ENCODE peak calls at places on chromosome 1, in six cellular contexts. C, T, J, Y, X and Q are unnamed samples.

GRCh38 chr1:52674497-52675384 is 23.4 kb downstream of the COA7 start:
- DNase-seq in C (no peak), T (no peak), Y (no peak), J (no peak), X (no peak), Q (no peak)

GRCh38 chr1:45545019-45545493 is 5.6 kb upstream of the AKR1A1 start:
- DNase-seq in X (no peak), J (no peak), C (no peak), Y (no peak), T (no peak), Q (no peak)

GRCh38 chr1:48047116-48047515 is 49.9 kb upstream of the TRABD2B start:
- DNase-seq in X (no peak), J (no peak), T (no peak), C (no peak), Y (no peak), Q (no peak)

GRCh38 chr1:212515329-212515760 is 82.6 kb downstream of the NENF start:
- DNase-seq in X (no peak), T (no peak), C (no peak), Y (no peak), J (no peak), Q (no peak)

GRCh38 chr1:42081475-42081874 is 71.7 kb upstream of the GUCA2B start:
- DNase-seq in T (peak; percentile 73), C (peak; percentile 75), X (peak; percentile 38), J (no peak), Y (no peak), Q (no peak)

GRCh38 chr1:112546076-112546475 is 37.3 kb downstream of the WNT2B start:
- DNase-seq in T (no peak), C (no peak), Y (no peak), J (no peak), X (no peak), Q (no peak)

GRCh38 chr1:3631330-3631729 is 6.5 kb downstream of the TPRG1L start:
- DNase-seq in T (no peak), X (no peak), Y (no peak), C (no peak), J (no peak), Q (no peak)

GRCh38 chr1:2624735-2625300 is 8.0 kb downstream of the MMEL1 start:
- DNase-seq in C (no peak), J (no peak), T (no peak), X (no peak), Y (no peak), Q (no peak)

GRCh38 chr1:214441119-214441518 is 110.3 kb downstream of the PTPN14 start:
- DNase-seq in X (no peak), J (no peak), Y (no peak), C (no peak), T (no peak), Q (no peak)

GRCh38 chr1:225299624-225300023 is 128.2 kb downstream of the LBR start:
- DNase-seq in J (no peak), Y (no peak), X (no peak), T (no peak), C (no peak), Q (no peak)

GRCh38 chr1:225765982-225766674 is 11.5 kb upstream of the SRP9 start:
- DNase-seq in T (peak; percentile 30), X (no peak), C (no peak), Y (no peak), J (no peak), Q (no peak)

GRCh38 chr1:30400436-30400975 is 322.9 kb downstream of the MATN1 start:
- DNase-seq in X (no peak), J (no peak), C (no peak), T (no peak), Y (no peak), Q (no peak)

GRCh38 chr1:47180603-47181094 is 9.2 kb downstream of the PDZK1IP1 start:
- DNase-seq in X (no peak), T (peak; percentile 38), J (no peak), C (no peak), Y (no peak), Q (no peak)

GRCh38 chr1:54135436-54136120 is 17.2 kb downstream of the CDCP2 start:
- DNase-seq in Y (no peak), C (no peak), T (no peak), J (no peak), X (no peak), Q (no peak)

GRCh38 chr1:41882068-41882477 is 36.6 kb downstream of the HIVEP3 start:
- DNase-seq in T (peak; percentile 59), X (no peak), Y (no peak), J (no peak), C (peak; percentile 39), Q (no peak)

GRCh38 chr1:30798389-30798951 is 40.9 kb upstream of the LAPTM5 start:
- DNase-seq in T (peak; percentile 76), J (no peak), X (peak; percentile 67), Y (no peak), C (peak; percentile 51), Q (no peak)

GRCh38 chr1:119656410-119656955 is 8.4 kb upstream of the ZNF697 start:
- DNase-seq in T (no peak), C (no peak), J (no peak), X (no peak), Y (no peak), Q (no peak)

GRCh38 chr1:201396859-201397464 is 2.2 kb downstream of the LAD1 start:
- DNase-seq in X (no peak), T (peak; percentile 87), J (peak; percentile 81), Y (no peak), C (peak; percentile 86), Q (no peak)

GRCh38 chr1:203282720-203283542 is 22.4 kb upstream of the BTG2 start:
- DNase-seq in J (no peak), Y (no peak), T (no peak), C (no peak), X (no peak), Q (no peak)

GRCh38 chr1:19310720-19311502 is 1.0 kb downstream of the AKR7A2 start:
- DNase-seq in T (no peak), X (no peak), C (peak; percentile 41), Y (no peak), J (no peak), Q (no peak)

GRCh38 chr1:40075251-40075650 is 21.8 kb downstream of the PPT1 start:
- DNase-seq in C (no peak), X (no peak), J (no peak), Y (no peak), T (no peak), Q (no peak)

GRCh38 chr1:40081874-40082273 is 15.2 kb downstream of the PPT1 start:
- DNase-seq in Y (no peak), J (no peak), T (no peak), C (no peak), X (no peak), Q (no peak)

GRCh38 chr1:40076895-40077312 is 20.1 kb downstream of the PPT1 start:
- DNase-seq in Y (no peak), C (no peak), J (no peak), T (no peak), X (no peak), Q (no peak)

GRCh38 chr1:40078512-40079333 is 18.3 kb downstream of the PPT1 start:
- DNase-seq in T (peak; percentile 48), C (peak; percentile 35), J (peak; percentile 47), X (no peak), Y (peak; percentile 79), Q (no peak)

GRCh38 chr1:40079774-40080390 is 17.2 kb downstream of the PPT1 start:
- DNase-seq in X (no peak), J (no peak), Y (no peak), C (no peak), T (no peak), Q (no peak)
- H3K4me1 ChIP-seq in X (no peaks in the 10 kb centered on the region), J (peaks cover 4% of the 10 kb centered on the region), Y (no peaks in the 10 kb centered on the region), C (peaks cover 4% of the 10 kb centered on the region), T (no peaks in the 10 kb centered on the region), Q (peaks cover 9% of the 10 kb centered on the region)

GRCh38 chr1:229155472-229155871 is 115.4 kb upstream of the RAB4A start:
- DNase-seq in T (no peak), X (peak; percentile 39), C (no peak), Y (no peak), J (no peak), Q (no peak)

GRCh38 chr1:229153955-229154548 is 116.9 kb upstream of the RAB4A start:
- DNase-seq in C (no peak), X (no peak), J (no peak), T (no peak), Y (no peak), Q (no peak)

GRCh38 chr1:229158317-229159294 is 112.3 kb upstream of the RAB4A start:
- DNase-seq in T (no peak), C (no peak), J (no peak), X (peak; percentile 37), Y (no peak), Q (no peak)

GRCh38 chr1:229159668-229160544 is 111.0 kb upstream of the RAB4A start:
- DNase-seq in X (no peak), J (no peak), T (no peak), C (no peak), Y (no peak), Q (no peak)

DNA sequence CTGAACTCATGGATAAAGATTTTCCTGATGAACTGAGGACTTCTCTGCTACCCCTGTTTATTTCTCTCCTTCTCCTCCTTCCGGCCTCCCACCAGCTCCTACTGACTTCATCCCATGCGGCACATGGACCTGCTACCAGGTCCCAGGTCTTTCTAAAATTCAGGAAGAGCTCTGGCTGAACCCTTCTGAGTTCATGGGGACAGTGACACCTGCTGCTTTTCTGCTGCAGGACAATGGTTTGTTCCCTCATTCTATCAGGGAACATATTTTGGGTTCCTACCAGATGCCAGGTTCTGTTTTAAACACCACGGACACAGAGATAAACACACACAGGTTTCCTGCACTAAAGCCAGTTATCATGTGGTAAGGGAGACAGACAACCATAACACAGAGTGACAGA is 114.1 kb upstream of the RAB4A start:
- DNase-seq in X (no peak), Y (no peak), C (peak; percentile 32), J (peak; percentile 57), T (no peak), Q (no peak)
- TF ChIP-seq CTCF in X (peak; percentile 60), Y (peak; percentile 48), C (peak; percentile 35), J (peak; percentile 50), T (no peak), Q (peak; percentile 47)

GRCh38 chr1:64539279-64539678 is 69.3 kb downstream of the CACHD1 start:
- DNase-seq in Y (no peak), C (no peak), T (no peak), J (no peak), X (no peak), Q (no peak)
- TF ChIP-seq POLR2A in Y (no peak), C (no peak), T (no peak), J (no peak), X (no peak), Q (no peak)

DNA sequence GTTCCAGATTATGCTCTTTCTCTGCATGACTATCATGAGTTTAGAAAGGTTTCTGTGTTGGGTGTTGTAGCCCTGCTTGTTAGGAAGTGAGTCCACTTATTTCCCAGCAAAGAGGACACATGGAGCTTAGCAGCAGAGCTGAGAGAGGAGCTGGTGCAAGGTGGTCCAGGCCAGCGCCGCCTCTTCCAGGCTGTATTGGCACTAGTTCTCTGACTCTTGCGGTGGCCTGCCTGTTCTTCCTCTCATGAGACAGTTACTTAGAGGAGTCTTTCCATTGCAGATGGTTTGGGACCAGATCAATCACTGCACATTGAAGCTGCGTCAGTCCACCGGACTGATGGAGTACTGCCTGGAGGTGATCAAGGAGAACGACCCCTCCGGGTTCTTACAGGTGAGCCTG is 38.0 kb downstream of the TRIM67 start:
- DNase-seq in X (no peak), C (no peak), Y (no peak), T (no peak), J (no peak), Q (no peak)
- H3K4me1 ChIP-seq in X (no peaks in the 10 kb centered on the region), C (no peaks in the 10 kb centered on the region), Y (no peaks in the 10 kb centered on the region), T (no peaks in the 10 kb centered on the region), J (peaks cover 47% of the 10 kb centered on the region), Q (no peaks in the 10 kb centered on the region)